ENCODE peak calls at places on chromosomes 6 and 20, in five cellular contexts. W is H54; O is activated CD4-positive, CD25-positive, alpha-beta regulatory T cell; D is HCT116; R is Panc1. E is an unnamed sample.

GRCh38 chr6:17233531-17233930 is 47.6 kb upstream of the RBM24 start:
- DNase-seq in W (peak; percentile 40), O (no peak), D (no peak), R (no peak), E (peak; percentile 25)

GRCh38 chr20:33119725-33120720 is 40.6 kb downstream of the BPIFB4 start:
- DNase-seq in W (no peak), O (no peak), D (no peak), R (no peak), E (no peak)

GRCh38 chr6:136921936-136922679 is at the start of gene SLC35D3:
- DNase-seq in W (no peak), O (no peak), D (no peak), R (no peak), E (peak; percentile 16)

GRCh38 chr20:8790442-8791074 is 278.3 kb upstream of the PLCB4 start:
- DNase-seq in W (no peak), O (no peak), D (peak; percentile 24), R (peak; percentile 51), E (peak; percentile 15)

GRCh38 chr20:62583424-62583920 is 58.8 kb upstream of the SLCO4A1 start:
- DNase-seq in W (no peak), O (no peak), D (no peak), R (no peak), E (no peak)

GRCh38 chr6:84466521-84466920 is 239.1 kb upstream of the CEP162 start:
- DNase-seq in W (peak; percentile 49), O (no peak), D (peak; percentile 16), R (no peak), E (peak; percentile 78)

GRCh38 chr6:131782764-131783163 is 25.1 kb upstream of the ENPP1 start:
- DNase-seq in W (no peak), O (no peak), D (no peak), R (no peak), E (no peak)

GRCh38 chr6:72619883-72620696 is 1.8 kb upstream of the KCNQ5 start:
- DNase-seq in W (peak; percentile 55), O (peak; percentile 52), D (no peak), R (no peak), E (no peak)

GRCh38 chr6:167767715-167768107 is 59.0 kb upstream of the AFDN start:
- DNase-seq in W (no peak), O (no peak), D (no peak), R (no peak), E (no peak)

GRCh38 chr6:165663283-165663735 is 268 bp upstream of the PDE10A start:
- DNase-seq in W (peak; percentile 47), O (no peak), D (no peak), R (no peak), E (peak; percentile 38)

GRCh38 chr6:95515975-95516374 is 61.4 kb upstream of the MANEA start:
- DNase-seq in W (no peak), O (no peak), D (no peak), R (no peak), E (no peak)

GRCh38 chr6:128275681-128276080 is 244.7 kb downstream of the PTPRK start:
- DNase-seq in W (no peak), O (no peak), D (no peak), R (no peak), E (no peak)

GRCh38 chr6:66865771-66866170 is 1158.7 kb upstream of the EYS start:
- DNase-seq in W (no peak), O (no peak), D (no peak), R (no peak), E (no peak)

GRCh38 chr6:37190159-37190535 is 20.2 kb downstream of the PIM1 start:
- DNase-seq in W (no peak), O (no peak), D (no peak), R (no peak), E (no peak)

E was measured in A549.